ENCODE peak calls at places on chromosomes 2 and 18, in ten cellular contexts. N is epithelial cell of esophagus; U is kidney epithelial cell; P is AG04450; C is neuronal stem cell; K is fibroblast of mammary gland; Z is astrocyte of the spinal cord; O is CD8-positive, alpha-beta memory T cell; S is astrocyte; T is GM06990. R is an unnamed sample.

GRCh38 chr18:55579888-55580287 is 8.1 kb downstream of the TCF4 start:
- DNase-seq in N (no peak), U (no peak), P (no peak), C (no peak), K (no peak), Z (no peak), O (no peak), S (no peak), T (no peak), R (no peak)

GRCh38 chr18:35267161-35267651 is 22.8 kb downstream of the ZSCAN30 start:
- DNase-seq in N (peak; percentile 32), U (no peak), P (no peak), C (no peak), K (peak; percentile 34), Z (peak; percentile 63), O (peak; percentile 78), S (peak; percentile 56), T (peak; percentile 62), R (peak; percentile 81)

GRCh38 chr2:231545105-231545902 is 15.1 kb upstream of the NMUR1 start:
- DNase-seq in N (no peak), U (peak; percentile 28), P (no peak), C (no peak), K (peak; percentile 75), Z (peak; percentile 54), O (peak; percentile 63), S (peak; percentile 83), T (peak; percentile 85), R (no peak)

GRCh38 chr18:500556-501405 is at the start of gene COLEC12:
- DNase-seq in N (no peak), U (no peak), P (no peak), C (peak; percentile 58), K (no peak), Z (peak; percentile 21), O (no peak), S (no peak), T (no peak), R (no peak)

GRCh38 chr2:152434395-152435182 is 99.6 kb downstream of the FMNL2 start:
- DNase-seq in N (no peak), U (no peak), P (no peak), C (no peak), K (no peak), Z (no peak), O (no peak), S (no peak), T (no peak), R (peak; percentile 9)

GRCh38 chr2:174412256-174412655 is 16.7 kb downstream of the SCRN3 start:
- DNase-seq in N (no peak), U (no peak), P (no peak), C (no peak), K (no peak), Z (no peak), O (no peak), S (no peak), T (no peak), R (no peak)

GRCh38 chr2:66695211-66695735 is 260.3 kb downstream of the MEIS1 start:
- DNase-seq in N (no peak), U (no peak), P (no peak), C (no peak), K (no peak), Z (no peak), O (no peak), S (no peak), T (no peak), R (no peak)

GRCh38 chr2:212794471-212794870 is 255.9 kb upstream of the ERBB4 start:
- DNase-seq in N (peak; percentile 7), U (no peak), P (no peak), C (no peak), K (no peak), Z (no peak), O (no peak), S (no peak), T (no peak), R (no peak)

GRCh38 chr2:76307495-76307894 is 596.8 kb upstream of the GCFC2 start:
- DNase-seq in N (no peak), U (no peak), P (no peak), C (no peak), K (no peak), Z (no peak), O (no peak), S (no peak), T (no peak), R (no peak)

GRCh38 chr2:119724656-119725485 is 34.9 kb upstream of the PTPN4 start:
- DNase-seq in N (no peak), U (no peak), P (no peak), C (no peak), K (no peak), Z (no peak), O (no peak), S (no peak), T (no peak), R (no peak)

GRCh38 chr18:70419526-70419925 is 130.7 kb downstream of the SOCS6 start:
- DNase-seq in N (peak; percentile 22), U (no peak), P (no peak), C (no peak), K (peak; percentile 68), Z (peak; percentile 43), O (no peak), S (peak; percentile 90), T (no peak), R (no peak)

GRCh38 chr2:48199076-48199475 is 292.8 kb upstream of the FBXO11 start:
- DNase-seq in N (no peak), U (no peak), P (no peak), C (no peak), K (no peak), Z (no peak), O (no peak), S (no peak), T (no peak), R (no peak)

GRCh38 chr2:105804266-105804665 is 59.6 kb downstream of the NCK2 start:
- DNase-seq in N (no peak), U (no peak), P (no peak), C (no peak), K (no peak), Z (peak; percentile 74), O (no peak), S (peak; percentile 16), T (no peak), R (no peak)
- H3K4me3 ChIP-seq in N (no peak overlapping the region), U (no peak overlapping the region), P (no peak overlapping the region), C (no peak overlapping the region), K (no peak overlapping the region), Z (no peak overlapping the region), O (no peak overlapping the region), S (no peak overlapping the region), T (no peak overlapping the region), R (no peak overlapping the region)

DNA sequence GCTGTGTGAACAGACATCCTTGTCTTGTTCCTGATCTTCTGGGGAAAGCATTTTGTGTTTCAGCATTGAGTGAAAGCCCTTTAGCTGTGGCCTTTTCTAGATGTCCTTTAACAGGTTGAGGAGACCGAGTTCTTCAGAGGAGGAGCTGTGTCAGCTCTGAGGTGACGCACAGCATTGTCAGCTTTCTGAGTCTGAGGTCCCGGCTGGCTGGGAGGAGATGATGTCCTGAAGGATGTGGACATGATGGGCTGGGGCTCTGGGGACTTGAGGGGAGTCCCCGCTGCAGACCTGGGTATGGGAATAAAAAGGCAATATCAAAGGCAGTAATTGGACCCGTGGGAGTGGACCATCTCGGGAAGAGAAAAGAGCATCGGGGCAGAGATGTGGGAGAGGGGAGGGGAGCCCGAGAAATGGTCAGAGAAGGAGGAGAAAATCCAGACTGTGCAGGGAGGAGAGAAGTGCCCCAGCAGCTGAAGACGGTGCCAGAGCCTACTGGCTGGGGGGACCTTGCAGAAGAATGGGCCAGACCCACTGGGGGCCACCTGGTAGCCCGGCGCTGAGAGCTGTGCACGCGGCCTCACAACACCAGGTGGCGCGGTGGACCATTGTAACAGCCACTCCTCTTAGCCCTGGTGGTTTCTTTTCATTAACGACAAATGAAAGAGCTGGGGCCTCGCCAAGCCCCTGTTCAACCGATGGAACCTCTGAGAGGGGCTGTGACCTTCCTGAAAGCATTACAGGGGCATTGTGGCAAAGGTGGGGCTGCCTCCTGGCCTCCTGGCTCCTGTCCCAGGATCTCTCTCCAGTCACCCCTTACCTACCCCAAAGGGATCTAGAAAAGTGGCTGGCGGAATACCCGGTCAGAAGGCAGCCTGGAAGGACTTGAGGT is 61.6 kb downstream of the ST3GAL5 start:
- DNase-seq in N (peak; percentile 58), U (no peak), P (no peak), C (peak; percentile 67), K (peak; percentile 53), Z (peak; percentile 53), O (peak; percentile 88), S (no peak), T (peak; percentile 77), R (peak; percentile 79)
- H3K4me3 ChIP-seq in N (no peak overlapping the region), U (no peak overlapping the region), P (no peak overlapping the region), C (no peak overlapping the region), K (no peak overlapping the region), Z (no peak overlapping the region), O (no peak overlapping the region), S (no peak overlapping the region), T (no peak overlapping the region), R (peak overlapping the region; percentile 24)

DNA sequence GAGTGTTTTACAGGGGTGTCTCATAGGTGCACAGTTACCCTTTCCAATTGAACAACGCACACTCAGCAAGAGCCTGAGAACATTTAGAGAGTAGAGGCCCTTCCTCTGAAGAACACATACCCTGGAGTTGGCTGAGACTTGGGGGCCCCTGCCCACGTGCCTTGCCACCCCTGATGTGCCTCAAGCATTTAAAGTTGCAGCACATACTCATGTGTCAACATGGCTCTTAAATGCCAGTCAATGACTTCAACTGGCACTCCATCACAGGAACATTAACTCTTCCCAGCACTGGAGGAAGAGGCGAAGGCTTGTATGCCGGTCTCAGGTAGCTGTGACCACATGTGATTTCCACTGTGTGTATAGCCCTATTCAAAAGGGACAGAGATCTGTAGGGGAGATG is 57.4 kb downstream of the SPRED2 start:
- DNase-seq in N (no peak), U (no peak), P (no peak), C (no peak), K (no peak), Z (no peak), O (no peak), S (no peak), T (no peak), R (no peak)
- H3K4me3 ChIP-seq in N (no peak overlapping the region), U (no peak overlapping the region), P (no peak overlapping the region), C (no peak overlapping the region), K (no peak overlapping the region), Z (no peak overlapping the region), O (no peak overlapping the region), S (no peak overlapping the region), T (no peak overlapping the region), R (no peak overlapping the region)

GRCh38 chr2:207561386-207562080 is 31.8 kb downstream of the CREB1 start:
- DNase-seq in N (no peak), U (no peak), P (no peak), C (no peak), K (no peak), Z (peak; percentile 22), O (no peak), S (peak; percentile 69), T (no peak), R (no peak)

GRCh38 chr2:207571370-207571769 is 41.6 kb downstream of the CREB1 start:
- DNase-seq in N (no peak), U (no peak), P (no peak), C (no peak), K (no peak), Z (no peak), O (no peak), S (no peak), T (no peak), R (no peak)

GRCh38 chr2:207565736-207566135 is 36.0 kb downstream of the CREB1 start:
- DNase-seq in N (no peak), U (no peak), P (no peak), C (no peak), K (no peak), Z (no peak), O (no peak), S (no peak), T (no peak), R (no peak)
- H3K4me3 ChIP-seq in N (no peak overlapping the region), U (no peak overlapping the region), P (no peak overlapping the region), C (no peak overlapping the region), K (no peak overlapping the region), Z (no peak overlapping the region), O (no peak overlapping the region), S (no peak overlapping the region), T (no peak overlapping the region), R (no peak overlapping the region)

GRCh38 chr2:30492185-30492584 is 45.1 kb downstream of the LCLAT1 start:
- DNase-seq in N (no peak), U (no peak), P (no peak), C (no peak), K (no peak), Z (no peak), O (no peak), S (no peak), T (no peak), R (no peak)
- H3K4me3 ChIP-seq in N (no peak overlapping the region), U (no peak overlapping the region), P (no peak overlapping the region), C (no peak overlapping the region), K (no peak overlapping the region), Z (no peak overlapping the region), O (no peak overlapping the region), S (no peak overlapping the region), T (no peak overlapping the region), R (no peak overlapping the region)

R was measured in right atrium auricular region.